ENCODE peak calls at places on chromosomes 13 and 19, in eight cellular contexts. I, U, E, L, B, R, J and P are unnamed samples.
A peak's percentile ranks its signal among the peaks of the same experiment; 100 is the strongest.

GRCh38 chr19:55609326-55609725 is 3.9 kb downstream of the ZNF865 start:
- DNase-seq in J (no peak), E (no peak), U (no peak), L (no peak), B (no peak), I (no peak), R (no peak), P (no peak)

GRCh38 chr13:50617134-50617721 is 226.3 kb downstream of the DLEU7 start:
- DNase-seq in L (peak; percentile 84), E (no peak), U (no peak), J (no peak), B (no peak), R (no peak), I (no peak), P (no peak)

GRCh38 chr13:53442979-53443378 is 414.4 kb downstream of the OLFM4 start:
- DNase-seq in R (no peak), B (no peak), J (no peak), L (no peak), I (no peak), U (no peak), E (no peak), P (no peak)

GRCh38 chr19:277581-278165 is 13.5 kb downstream of the PLPP2 start:
- DNase-seq in E (no peak), J (no peak), I (no peak), B (no peak), L (peak; percentile 38), R (peak; percentile 89), U (peak; percentile 63), P (no peak)

GRCh38 chr19:34308381-34309367 is 54.3 kb downstream of the GARRE1 start:
- DNase-seq in E (peak; percentile 17), U (no peak), I (no peak), B (no peak), L (peak; percentile 37), R (no peak), J (no peak), P (no peak)

GRCh38 chr13:30257433-30258099 is 49.8 kb downstream of the KATNAL1 start:
- DNase-seq in R (peak; percentile 82), E (no peak), L (peak; percentile 47), J (no peak), B (peak; percentile 3), I (no peak), U (peak; percentile 46), P (no peak)

GRCh38 chr19:13037161-13037560 is 41.9 kb downstream of the NFIX start:
- DNase-seq in L (peak; percentile 93), I (no peak), J (no peak), U (no peak), B (no peak), R (no peak), E (no peak), P (no peak)

GRCh38 chr19:40457048-40457447 is 8.5 kb downstream of the BLVRB start:
- DNase-seq in B (no peak), J (no peak), E (no peak), I (no peak), L (no peak), R (no peak), U (no peak), P (no peak)

GRCh38 chr19:49741210-49741844 is 21.8 kb downstream of the TSKS start:
- DNase-seq in U (no peak), E (no peak), B (no peak), J (no peak), L (peak; percentile 24), R (no peak), I (no peak), P (no peak)

GRCh38 chr13:52845766-52846566 is 2.5 kb downstream of the PCDH8 start:
- DNase-seq in L (peak; percentile 3), I (no peak), J (peak; percentile 19), U (peak; percentile 69), E (peak; percentile 35), R (peak; percentile 85), B (no peak), P (no peak)

GRCh38 chr13:73268306-73268705 is 209.5 kb downstream of the KLF5 start:
- DNase-seq in E (no peak), R (no peak), B (no peak), J (no peak), U (no peak), I (no peak), L (peak; percentile 27), P (no peak)

GRCh38 chr19:30752876-30753275 is 380.7 kb downstream of the ZNF536 start:
- DNase-seq in J (no peak), I (no peak), B (no peak), E (no peak), L (no peak), U (no peak), R (no peak), P (no peak)

GRCh38 chr13:32901994-32902780 is 114.0 kb upstream of the KL start:
- DNase-seq in B (no peak), L (peak; percentile 32), E (no peak), U (no peak), J (no peak), R (no peak), I (no peak), P (no peak)

GRCh38 chr19:17491287-17491686 is 20.2 kb upstream of the PGLS start:
- DNase-seq in B (no peak), E (no peak), U (no peak), R (no peak), J (no peak), L (no peak), I (no peak), P (no peak)

GRCh38 chr19:11581740-11582139 is 4.3 kb upstream of the ACP5 start:
- DNase-seq in L (peak; percentile 44), E (peak; percentile 85), U (no peak), B (no peak), I (no peak), J (no peak), R (no peak), P (no peak)

GRCh38 chr19:29568036-29568788 is 37.9 kb upstream of the POP4 start:
- DNase-seq in E (no peak), L (no peak), U (no peak), J (no peak), B (no peak), R (no peak), I (no peak), P (no peak)

GRCh38 chr13:112971288-112971643 is 2.3 kb downstream of the MCF2L start:
- DNase-seq in L (no peak), R (no peak), J (no peak), U (no peak), B (no peak), I (no peak), E (no peak), P (no peak)

GRCh38 chr13:99468971-99469545 is 32.2 kb upstream of the TM9SF2 start:
- DNase-seq in E (no peak), R (peak; percentile 39), L (no peak), J (no peak), I (no peak), U (peak; percentile 29), B (no peak), P (no peak)

GRCh38 chr19:38252935-38253691 is 3.1 kb downstream of the PPP1R14A start:
- DNase-seq in E (no peak), B (peak; percentile 65), R (peak; percentile 43), I (no peak), U (no peak), L (no peak), J (peak; percentile 53), P (peak; percentile 55)

GRCh38 chr13:35770756-35771291 is 294.3 kb upstream of the MAB21L1 start:
- DNase-seq in U (no peak), J (no peak), I (no peak), B (no peak), E (no peak), R (no peak), L (no peak), P (no peak)

GRCh38 chr13:35768126-35768525 is 291.6 kb upstream of the MAB21L1 start:
- DNase-seq in J (no peak), E (no peak), I (no peak), R (no peak), L (no peak), U (no peak), B (no peak), P (no peak)

GRCh38 chr13:35771898-35772297 is 295.4 kb upstream of the MAB21L1 start:
- DNase-seq in U (no peak), B (no peak), J (no peak), R (peak; percentile 39), E (no peak), I (no peak), L (peak; percentile 96), P (no peak)

GRCh38 chr13:35768551-35768950 is 292.1 kb upstream of the MAB21L1 start:
- DNase-seq in R (no peak), B (no peak), L (peak; percentile 76), I (no peak), E (no peak), J (no peak), U (no peak), P (no peak)

GRCh38 chr13:35769812-35770211 is 293.3 kb upstream of the MAB21L1 start:
- DNase-seq in U (no peak), L (no peak), R (no peak), E (no peak), J (no peak), I (no peak), B (no peak), P (no peak)
- H3K36me3 ChIP-seq in U (no peaks in the 10 kb centered on the region), L (no peaks in the 10 kb centered on the region), R (no peaks in the 10 kb centered on the region), E (no peaks in the 10 kb centered on the region), J (no peaks in the 10 kb centered on the region), I (no peaks in the 10 kb centered on the region), B (no peaks in the 10 kb centered on the region), P (no peaks in the 10 kb centered on the region)

DNA sequence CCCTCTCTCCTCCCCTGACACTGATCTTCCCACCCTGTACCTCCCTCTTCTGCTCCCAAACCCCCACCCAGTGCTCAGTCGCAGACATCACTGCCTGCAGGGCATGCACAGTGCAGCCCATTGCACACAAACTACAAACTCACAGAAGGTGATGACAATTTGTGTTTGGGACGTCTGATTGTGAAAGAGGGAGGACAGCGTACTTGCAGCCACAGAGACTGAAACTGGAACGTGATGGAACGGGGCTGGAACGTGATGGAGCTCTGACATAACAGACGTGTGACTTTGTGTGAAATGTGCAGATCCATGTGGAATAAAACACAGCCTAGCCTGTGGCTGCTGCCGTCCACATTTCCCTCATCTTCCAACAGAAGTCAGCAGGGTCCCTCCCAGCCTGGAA is 57.3 kb upstream of the CEACAM8 start:
- DNase-seq in U (no peak), L (no peak), I (no peak), B (no peak), R (no peak), J (no peak), E (no peak), P (no peak)
- H3K36me3 ChIP-seq in U (no peaks in the 10 kb centered on the region), L (no peaks in the 10 kb centered on the region), I (no peaks in the 10 kb centered on the region), B (no peaks in the 10 kb centered on the region), R (no peaks in the 10 kb centered on the region), J (no peaks in the 10 kb centered on the region), E (no peaks in the 10 kb centered on the region), P (no peaks in the 10 kb centered on the region)

GRCh38 chr19:58021541-58022282 is 12.1 kb upstream of the ZSCAN1 start:
- DNase-seq in L (peak; percentile 25), B (peak; percentile 81), R (peak; percentile 69), E (no peak), U (peak; percentile 33), I (peak; percentile 87), J (no peak), P (peak; percentile 42)
- H3K36me3 ChIP-seq in L (no peaks in the 10 kb centered on the region), B (no peaks in the 10 kb centered on the region), R (no peaks in the 10 kb centered on the region), E (no peaks in the 10 kb centered on the region), U (no peaks in the 10 kb centered on the region), I (no peaks in the 10 kb centered on the region), J (no peaks in the 10 kb centered on the region), P (no peaks in the 10 kb centered on the region)

DNA sequence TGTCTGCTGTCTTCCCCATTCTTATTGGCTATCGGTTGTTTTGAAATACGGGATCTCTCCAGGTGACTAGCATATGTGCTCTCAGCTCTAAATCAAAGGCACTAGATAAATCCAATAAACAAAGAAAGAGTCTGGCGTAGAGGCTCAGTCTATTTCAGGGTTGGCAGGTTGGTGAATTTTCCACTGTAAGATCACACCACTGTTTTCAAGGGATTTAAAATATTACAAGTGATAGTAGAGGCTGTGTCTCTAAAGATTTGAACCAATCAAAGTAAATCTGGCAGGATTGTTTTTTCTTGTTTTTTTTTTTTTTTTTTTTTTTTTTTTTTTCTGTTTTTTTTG is 67.4 kb downstream of the MRPL57 start:
- DNase-seq in L (no peak), U (no peak), J (no peak), E (no peak), R (no peak), I (no peak), B (no peak), P (no peak)
- H3K36me3 ChIP-seq in L (no peaks in the 10 kb centered on the region), U (no peaks in the 10 kb centered on the region), J (no peaks in the 10 kb centered on the region), E (no peaks in the 10 kb centered on the region), R (no peaks in the 10 kb centered on the region), I (no peaks in the 10 kb centered on the region), B (no peaks in the 10 kb centered on the region), P (no peaks in the 10 kb centered on the region)